ENCODE peak calls at places on chromosomes 6 and 20, in five cellular contexts. E is brain pericyte; N is stimulated activated effector memory CD8-positive, alpha-beta T cell treated with anti-CD3 and anti-CD28 coated beads, Interleukin-12 subunit alpha, Interleukin-12 subunit beta, amount 100 ng/mL, for 72 hours; I is AG08395; K is A549. V is an unnamed sample.

GRCh38 chr6:3277851-3278416 is 19.2 kb downstream of the PSMG4 start:
- DNase-seq in E (no peak), N (no peak), I (no peak), K (no peak), V (no peak)

GRCh38 chr6:132174919-132175318 is 223.7 kb upstream of the CCN2 start:
- DNase-seq in E (no peak), N (no peak), I (no peak), K (no peak), V (no peak)

GRCh38 chr6:150687508-150687907 is 87.8 kb downstream of the PLEKHG1 start:
- DNase-seq in E (no peak), N (no peak), I (no peak), K (no peak), V (no peak)

GRCh38 chr6:98845201-98846020 is 11.0 kb downstream of the POU3F2 start:
- DNase-seq in E (peak), N (peak), I (peak), K (peak), V (peak)

GRCh38 chr6:3138341-3138740 is 19.0 kb downstream of the TUBB2A start:
- DNase-seq in E (no peak), N (no peak), I (no peak), K (no peak), V (peak)

GRCh38 chr6:168383062-168383854 is 57.7 kb upstream of the SMOC2 start:
- DNase-seq in E (no peak), N (no peak), I (no peak), K (no peak), V (no peak)

GRCh38 chr6:47413752-47414516 is 63.7 kb upstream of the CD2AP start:
- DNase-seq in E (peak), N (peak), I (peak), K (no peak), V (peak)

GRCh38 chr6:157110620-157111019 is 212.7 kb downstream of the TMEM242 start:
- DNase-seq in E (no peak), N (no peak), I (peak), K (no peak), V (peak)

GRCh38 chr20:10673176-10673830 is 496 bp downstream of the JAG1 start:
- DNase-seq in E (no peak), N (peak), I (peak), K (no peak), V (peak)

GRCh38 chr6:86682297-86682696 is 255.0 kb upstream of the HTR1E start:
- DNase-seq in E (no peak), N (no peak), I (no peak), K (no peak), V (no peak)

GRCh38 chr6:163935158-163935762 is 520.7 kb downstream of the QKI start:
- DNase-seq in E (no peak), N (no peak), I (no peak), K (no peak), V (no peak)

GRCh38 chr6:37479266-37479854 is 20.3 kb downstream of the CCDC167 start:
- DNase-seq in E (no peak), N (no peak), I (no peak), K (no peak), V (no peak)

GRCh38 chr20:63855363-63856110 is 5.8 kb upstream of the ABHD16B start:
- DNase-seq in E (no peak), N (no peak), I (no peak), K (no peak), V (no peak)

GRCh38 chr6:150876598-150876997 is 11.1 kb downstream of the MTHFD1L start:
- DNase-seq in E (no peak), N (no peak), I (no peak), K (no peak), V (peak)